ENCODE peak calls at places on chromosomes 6 and 20, in five cellular contexts. One of them, this sample, is unnamed.

GRCh38 chr20:8151371-8151770 is 19.3 kb downstream of the PLCB1 start:
- DNase-seq in AG20443: no peak
- DNase-seq in kidney glomerular epithelial cell: no peak
- DNase-seq in mucosa of gallbladder: no peak
- DNase-seq in GM19239: no peak
- DNase-seq in this sample: no peak

GRCh38 chr6:152206072-152206818 is 398.8 kb downstream of the ESR1 start:
- DNase-seq in AG20443: peak
- DNase-seq in mucosa of gallbladder: no peak
- DNase-seq in GM19239: no peak
- DNase-seq in kidney glomerular epithelial cell: no peak
- DNase-seq in this sample: no peak

GRCh38 chr20:8842525-8842924 is 226.4 kb upstream of the PLCB4 start:
- DNase-seq in mucosa of gallbladder: no peak
- DNase-seq in AG20443: no peak
- DNase-seq in GM19239: no peak
- DNase-seq in kidney glomerular epithelial cell: no peak
- DNase-seq in this sample: no peak

GRCh38 chr6:21337263-21337662 is 256.3 kb upstream of the SOX4 start:
- DNase-seq in mucosa of gallbladder: no peak
- DNase-seq in AG20443: no peak
- DNase-seq in GM19239: no peak
- DNase-seq in kidney glomerular epithelial cell: no peak
- DNase-seq in this sample: no peak

GRCh38 chr6:154500769-154501171 is 9.7 kb downstream of the CNKSR3 start:
- DNase-seq in mucosa of gallbladder: no peak
- DNase-seq in kidney glomerular epithelial cell: no peak
- DNase-seq in AG20443: no peak
- DNase-seq in GM19239: no peak
- DNase-seq in this sample: no peak

GRCh38 chr20:14824996-14825395 is 487.6 kb upstream of the FLRT3 start:
- DNase-seq in mucosa of gallbladder: no peak
- DNase-seq in kidney glomerular epithelial cell: no peak
- DNase-seq in GM19239: no peak
- DNase-seq in AG20443: no peak
- DNase-seq in this sample: no peak

GRCh38 chr20:54204063-54204462 is 3.8 kb upstream of the PFDN4 start:
- DNase-seq in mucosa of gallbladder: no peak
- DNase-seq in AG20443: no peak
- DNase-seq in kidney glomerular epithelial cell: no peak
- DNase-seq in GM19239: no peak
- DNase-seq in this sample: no peak

GRCh38 chr6:24382220-24382540 is 20.6 kb upstream of the MRS2 start:
- DNase-seq in kidney glomerular epithelial cell: peak
- DNase-seq in mucosa of gallbladder: no peak
- DNase-seq in AG20443: no peak
- DNase-seq in GM19239: no peak
- DNase-seq in this sample: no peak

GRCh38 chr6:22149501-22150490 is 147.0 kb downstream of the PRL start:
- DNase-seq in AG20443: peak
- DNase-seq in GM19239: no peak
- DNase-seq in mucosa of gallbladder: no peak
- DNase-seq in kidney glomerular epithelial cell: peak
- DNase-seq in this sample: no peak

GRCh38 chr20:17721802-17722486 is 22.2 kb downstream of the BANF2 start:
- DNase-seq in GM19239: no peak
- DNase-seq in AG20443: no peak
- DNase-seq in kidney glomerular epithelial cell: no peak
- DNase-seq in mucosa of gallbladder: no peak
- DNase-seq in this sample: no peak

GRCh38 chr6:29552512-29553051 is 7.0 kb downstream of the UBD start:
- DNase-seq in AG20443: peak
- DNase-seq in mucosa of gallbladder: peak
- DNase-seq in GM19239: peak
- DNase-seq in kidney glomerular epithelial cell: peak
- DNase-seq in this sample: no peak

GRCh38 chr6:12473494-12473893 is 183.3 kb downstream of the EDN1 start:
- DNase-seq in GM19239: no peak
- DNase-seq in AG20443: no peak
- DNase-seq in mucosa of gallbladder: no peak
- DNase-seq in kidney glomerular epithelial cell: no peak
- DNase-seq in this sample: no peak

GRCh38 chr6:160238234-160238633 is 20.4 kb downstream of the SLC22A2 start:
- DNase-seq in GM19239: no peak
- DNase-seq in mucosa of gallbladder: no peak
- DNase-seq in AG20443: no peak
- DNase-seq in kidney glomerular epithelial cell: peak
- DNase-seq in this sample: no peak

GRCh38 chr6:43926644-43927524 is 156.9 kb downstream of the VEGFA start:
- DNase-seq in GM19239: no peak
- DNase-seq in kidney glomerular epithelial cell: peak
- DNase-seq in AG20443: peak
- DNase-seq in mucosa of gallbladder: peak
- DNase-seq in this sample: no peak

GRCh38 chr6:65289491-65289890 is 417.5 kb downstream of the EYS start:
- DNase-seq in GM19239: no peak
- DNase-seq in AG20443: no peak
- DNase-seq in kidney glomerular epithelial cell: peak
- DNase-seq in mucosa of gallbladder: no peak
- DNase-seq in this sample: no peak

GRCh38 chr6:38528196-38528965 is 111.3 kb downstream of the BTBD9 start:
- DNase-seq in GM19239: no peak
- DNase-seq in mucosa of gallbladder: no peak
- DNase-seq in kidney glomerular epithelial cell: no peak
- DNase-seq in AG20443: no peak
- DNase-seq in this sample: no peak

GRCh38 chr20:24453917-24454316 is 15.5 kb upstream of the SYNDIG1 start:
- DNase-seq in kidney glomerular epithelial cell: no peak
- DNase-seq in GM19239: no peak
- DNase-seq in AG20443: no peak
- DNase-seq in mucosa of gallbladder: no peak
- DNase-seq in this sample: no peak

GRCh38 chr20:46438156-46438750 is 31.8 kb upstream of the ELMO2 start:
- DNase-seq in mucosa of gallbladder: no peak
- DNase-seq in AG20443: peak
- DNase-seq in GM19239: peak
- DNase-seq in kidney glomerular epithelial cell: peak
- DNase-seq in this sample: no peak

GRCh38 chr6:31270788-31271640 is 878 bp downstream of the HLA-C start:
- DNase-seq in mucosa of gallbladder: peak
- DNase-seq in GM19239: no peak
- DNase-seq in AG20443: peak
- DNase-seq in kidney glomerular epithelial cell: no peak
- DNase-seq in this sample: peak

GRCh38 chr6:10555625-10556309 is 34.6 kb downstream of the GCNT2 start:
- DNase-seq in kidney glomerular epithelial cell: peak
- DNase-seq in GM19239: no peak
- DNase-seq in AG20443: peak
- DNase-seq in mucosa of gallbladder: peak
- DNase-seq in this sample: no peak

GRCh38 chr20:57809661-57810172 is 99.9 kb upstream of the PMEPA1 start:
- DNase-seq in GM19239: no peak
- DNase-seq in kidney glomerular epithelial cell: no peak
- DNase-seq in AG20443: peak
- DNase-seq in mucosa of gallbladder: no peak
- DNase-seq in this sample: no peak

GRCh38 chr20:32218156-32218900 is 10.6 kb downstream of the POFUT1 start:
- DNase-seq in AG20443: no peak
- DNase-seq in kidney glomerular epithelial cell: no peak
- DNase-seq in GM19239: no peak
- DNase-seq in mucosa of gallbladder: no peak
- DNase-seq in this sample: no peak

GRCh38 chr6:92044312-92044711 is 1375.0 kb downstream of the EPHA7 start:
- DNase-seq in AG20443: no peak
- DNase-seq in mucosa of gallbladder: no peak
- DNase-seq in GM19239: no peak
- DNase-seq in kidney glomerular epithelial cell: no peak
- DNase-seq in this sample: no peak

GRCh38 chr6:14396826-14397517 is 279.4 kb downstream of the CD83 start:
- DNase-seq in mucosa of gallbladder: no peak
- DNase-seq in AG20443: peak
- DNase-seq in kidney glomerular epithelial cell: no peak
- DNase-seq in GM19239: peak
- DNase-seq in this sample: peak

GRCh38 chr6:108116781-108117426 is 42.4 kb upstream of the OSTM1 start:
- DNase-seq in GM19239: no peak
- DNase-seq in kidney glomerular epithelial cell: no peak
- DNase-seq in mucosa of gallbladder: no peak
- DNase-seq in AG20443: no peak
- DNase-seq in this sample: no peak

GRCh38 chr6:117079946-117080345 is 185.4 kb upstream of the VGLL2 start:
- DNase-seq in mucosa of gallbladder: no peak
- DNase-seq in GM19239: no peak
- DNase-seq in AG20443: no peak
- DNase-seq in kidney glomerular epithelial cell: no peak
- DNase-seq in this sample: no peak

GRCh38 chr20:41180599-41181333 is 43.4 kb downstream of the PLCG1 start:
- DNase-seq in GM19239: no peak
- DNase-seq in AG20443: no peak
- DNase-seq in mucosa of gallbladder: no peak
- DNase-seq in kidney glomerular epithelial cell: no peak
- DNase-seq in this sample: no peak

GRCh38 chr6:6661684-6662083 is 73.2 kb downstream of the LY86 start:
- DNase-seq in kidney glomerular epithelial cell: peak
- DNase-seq in GM19239: no peak
- DNase-seq in mucosa of gallbladder: peak
- DNase-seq in AG20443: peak
- DNase-seq in this sample: no peak

GRCh38 chr6:46098678-46099077 is 31.1 kb upstream of the ENPP4 start:
- DNase-seq in AG20443: no peak
- DNase-seq in mucosa of gallbladder: peak
- DNase-seq in kidney glomerular epithelial cell: peak
- DNase-seq in GM19239: no peak
- DNase-seq in this sample: no peak

GRCh38 chr6:41373919-41374617 is 38.7 kb downstream of the NCR2 start:
- DNase-seq in AG20443: no peak
- DNase-seq in GM19239: no peak
- DNase-seq in kidney glomerular epithelial cell: no peak
- DNase-seq in mucosa of gallbladder: no peak
- DNase-seq in this sample: no peak

GRCh38 chr20:21395666-21396044 is 1.7 kb downstream of the NKX2-4 start:
- DNase-seq in AG20443: no peak
- DNase-seq in kidney glomerular epithelial cell: no peak
- DNase-seq in mucosa of gallbladder: no peak
- DNase-seq in GM19239: no peak
- DNase-seq in this sample: no peak

GRCh38 chr6:99330159-99330558 is 19.3 kb downstream of the FAXC start:
- DNase-seq in kidney glomerular epithelial cell: peak
- DNase-seq in AG20443: peak
- DNase-seq in GM19239: peak
- DNase-seq in mucosa of gallbladder: peak
- DNase-seq in this sample: no peak

GRCh38 chr6:67000121-67000520 is 1293.1 kb upstream of the EYS start:
- DNase-seq in kidney glomerular epithelial cell: no peak
- DNase-seq in GM19239: no peak
- DNase-seq in AG20443: no peak
- DNase-seq in mucosa of gallbladder: no peak
- DNase-seq in this sample: no peak